ENCODE peak calls at places on chromosomes 16 and 17, in ten cellular contexts. O is kidney epithelial cell, I is HCT116, Z is GM10248, E is nephron progenitor cell, K is H9, Q is BJ, G is progenitor cell of endocrine pancreas, L is AG09319, U is right atrium auricular region. H is an unnamed sample.

GRCh38 chr16:22220076-22220453 is 14.0 kb downstream of the EEF2K start:
- DNase-seq in O (no peak), I (no peak), Z (no peak), E (no peak), K (no peak), Q (no peak), G (no peak), L (no peak), U (no peak), H (no peak)

GRCh38 chr17:4796550-4796915 is 569 bp downstream of the PSMB6 start:
- DNase-seq in O (no peak), I (no peak), Z (no peak), E (peak), K (peak), Q (no peak), G (no peak), L (no peak), U (no peak), H (no peak)

GRCh38 chr17:48406936-48407567 is 23.0 kb downstream of the SKAP1 start:
- DNase-seq in O (no peak), I (no peak), Z (no peak), E (no peak), K (no peak), Q (no peak), G (no peak), L (no peak), U (no peak), H (no peak)

GRCh38 chr17:83053779-83054451 is 25.5 kb upstream of the METRNL start:
- DNase-seq in O (no peak), I (no peak), Z (no peak), E (no peak), K (no peak), Q (no peak), G (no peak), L (no peak), U (no peak), H (peak)

GRCh38 chr17:80599546-80600305 is 55.1 kb downstream of the RPTOR start:
- DNase-seq in O (no peak), I (no peak), Z (no peak), E (no peak), K (no peak), Q (no peak), G (no peak), L (no peak), U (no peak), H (no peak)

GRCh38 chr17:3043737-3044365 is 19.6 kb downstream of the OR1D5 start:
- DNase-seq in O (no peak), I (no peak), Z (no peak), E (no peak), K (no peak), Q (no peak), G (no peak), L (no peak), U (no peak), H (no peak)

GRCh38 chr16:16004314-16004749 is 54.9 kb downstream of the ABCC1 start:
- DNase-seq in O (no peak), I (no peak), Z (no peak), E (no peak), K (no peak), Q (peak), G (no peak), L (peak), U (no peak), H (no peak)

GRCh38 chr16:59342669-59343068 is 608.6 kb upstream of the GOT2 start:
- DNase-seq in O (no peak), I (no peak), Z (no peak), E (no peak), K (peak), Q (no peak), G (no peak), L (no peak), U (no peak), H (no peak)

GRCh38 chr17:10738516-10739258 is 8.9 kb upstream of the TMEM220 start:
- DNase-seq in O (no peak), I (no peak), Z (no peak), E (no peak), K (peak), Q (no peak), G (no peak), L (no peak), U (peak), H (no peak)

GRCh38 chr16:14296663-14297062 is 225.5 kb downstream of the MRTFB start:
- DNase-seq in O (no peak), I (no peak), Z (no peak), E (no peak), K (no peak), Q (no peak), G (no peak), L (no peak), U (no peak), H (no peak)

GRCh38 chr16:2968738-2969544 is at the start of gene PAQR4:
- DNase-seq in O (peak), I (peak), Z (peak), E (peak), K (peak), Q (peak), G (peak), L (peak), U (peak), H (peak)

GRCh38 chr16:11245988-11246387 is 10.0 kb downstream of the SOCS1 start:
- DNase-seq in O (no peak), I (no peak), Z (no peak), E (no peak), K (no peak), Q (no peak), G (no peak), L (no peak), U (no peak), H (no peak)

GRCh38 chr16:51880776-51881175 is 666.2 kb downstream of the TOX3 start:
- DNase-seq in O (peak), I (no peak), Z (no peak), E (no peak), K (no peak), Q (peak), G (no peak), L (peak), U (no peak), H (no peak)

GRCh38 chr17:6509295-6509771 is 47.0 kb downstream of the PITPNM3 start:
- DNase-seq in O (no peak), I (no peak), Z (no peak), E (no peak), K (peak), Q (no peak), G (no peak), L (no peak), U (no peak), H (no peak)

GRCh38 chr17:81810892-81811704 is 7.1 kb downstream of the GCGR start:
- DNase-seq in O (no peak), I (no peak), Z (no peak), E (no peak), K (no peak), Q (no peak), G (no peak), L (no peak), U (no peak), H (no peak)

GRCh38 chr17:17220529-17220928 is 14.4 kb upstream of the PLD6 start:
- DNase-seq in O (no peak), I (no peak), Z (no peak), E (no peak), K (no peak), Q (no peak), G (no peak), L (no peak), U (no peak), H (no peak)

GRCh38 chr17:29292992-29293889 is 707 bp downstream of the NUFIP2 start:
- DNase-seq in O (no peak), I (no peak), Z (peak), E (peak), K (peak), Q (no peak), G (peak), L (no peak), U (peak), H (peak)

GRCh38 chr16:1413684-1414531 is 596 bp downstream of the UNKL start:
- DNase-seq in O (no peak), I (peak), Z (peak), E (peak), K (peak), Q (no peak), G (peak), L (no peak), U (no peak), H (peak)

GRCh38 chr16:68553186-68553585 is 14.1 kb downstream of the ZFP90 start:
- DNase-seq in O (no peak), I (no peak), Z (no peak), E (no peak), K (no peak), Q (no peak), G (no peak), L (no peak), U (no peak), H (no peak)

GRCh38 chr17:60390223-60390622 is 1.7 kb downstream of the USP32 start:
- DNase-seq in O (no peak), I (no peak), Z (no peak), E (no peak), K (no peak), Q (peak), G (no peak), L (no peak), U (no peak), H (no peak)

GRCh38 chr16:12685806-12686205 is 117.9 kb downstream of the CPPED1 start:
- DNase-seq in O (no peak), I (no peak), Z (no peak), E (no peak), K (no peak), Q (no peak), G (no peak), L (no peak), U (no peak), H (peak)

GRCh38 chr16:1771864-1772361 is 570 bp upstream of the NME3 start:
- DNase-seq in O (no peak), I (no peak), Z (no peak), E (no peak), K (peak), Q (no peak), G (no peak), L (no peak), U (no peak), H (no peak)

GRCh38 chr16:7377231-7377630 is 44.6 kb downstream of the RBFOX1 start:
- DNase-seq in O (no peak), I (no peak), Z (no peak), E (no peak), K (no peak), Q (no peak), G (no peak), L (no peak), U (no peak), H (no peak)

GRCh38 chr17:64377769-64378282 is 12.8 kb downstream of the PECAM1 start:
- DNase-seq in O (no peak), I (no peak), Z (no peak), E (no peak), K (no peak), Q (no peak), G (no peak), L (no peak), U (no peak), H (no peak)

GRCh38 chr17:43945074-43945824 is 3.0 kb upstream of the PPY start:
- DNase-seq in O (no peak), I (no peak), Z (no peak), E (no peak), K (no peak), Q (no peak), G (no peak), L (peak), U (no peak), H (no peak)

GRCh38 chr17:56751145-56751743 is 82.5 kb downstream of the C17orf67 start:
- DNase-seq in O (no peak), I (no peak), Z (no peak), E (no peak), K (peak), Q (no peak), G (no peak), L (no peak), U (no peak), H (no peak)
- TF ChIP-seq CTCF in O (peak), I (no peak), Z (no peak), E (no peak), K (peak), Q (peak), G (no peak), L (no peak), U (no peak), H (no peak)

DNA sequence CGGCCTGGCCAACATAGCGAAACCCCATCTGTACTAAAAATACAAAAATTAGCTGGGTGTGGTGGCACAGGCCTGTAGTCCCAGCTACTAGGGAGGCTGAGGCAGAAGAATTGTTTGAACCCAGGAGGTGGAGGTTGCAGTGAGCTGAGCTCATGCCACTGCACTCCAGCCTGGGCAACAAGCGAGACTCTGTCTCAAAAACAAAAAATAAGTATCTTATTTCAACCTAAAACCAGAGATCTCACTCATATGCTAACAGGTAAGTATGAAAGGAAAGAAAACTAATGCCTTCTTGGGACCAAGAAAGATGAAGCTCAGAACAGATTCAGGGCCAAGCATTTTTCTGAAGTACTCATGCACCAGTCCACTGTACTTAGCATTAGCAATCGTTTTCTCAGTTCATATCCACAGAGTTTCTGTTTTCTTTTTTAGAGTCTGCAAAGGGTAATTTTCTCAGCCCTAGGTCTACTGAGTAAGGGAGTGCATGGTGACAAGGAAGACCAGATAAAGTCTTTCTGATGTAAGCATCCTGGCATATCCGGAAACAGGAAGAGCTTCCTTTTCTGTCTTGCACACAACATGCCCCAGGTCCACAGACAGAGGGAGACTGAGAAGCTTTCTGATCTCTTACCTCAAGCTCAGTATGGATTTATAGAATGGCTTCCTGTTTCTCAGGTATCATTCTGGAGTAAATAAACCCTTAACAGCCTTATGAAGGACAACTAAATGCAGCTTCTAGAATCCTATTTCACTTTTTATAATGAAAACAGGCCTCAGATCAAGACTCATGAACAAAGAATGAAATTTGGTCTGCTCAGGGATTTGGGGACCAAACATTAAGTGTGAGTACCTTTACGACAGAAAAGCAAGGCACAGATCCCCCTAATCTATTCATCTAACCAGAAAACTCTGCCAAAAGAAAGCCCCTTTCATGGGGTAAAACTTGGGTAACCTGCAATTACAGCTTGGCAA is 38.7 kb upstream of the FOXJ1 start:
- DNase-seq in O (no peak), I (no peak), Z (peak), E (no peak), K (no peak), Q (no peak), G (no peak), L (no peak), U (no peak), H (no peak)
- TF ChIP-seq CTCF in O (no peak), I (no peak), Z (no peak), E (no peak), K (no peak), Q (peak), G (no peak), L (peak), U (no peak), H (peak)

GRCh38 chr16:70754371-70754770 is 46.6 kb downstream of the VAC14 start:
- DNase-seq in O (no peak), I (no peak), Z (no peak), E (no peak), K (no peak), Q (no peak), G (no peak), L (no peak), U (no peak), H (peak)
- TF ChIP-seq CTCF in O (no peak), I (no peak), Z (no peak), E (no peak), K (no peak), Q (no peak), G (no peak), L (no peak), U (no peak), H (no peak)

GRCh38 chr17:78828470-78829185 is 12.0 kb downstream of the USP36 start:
- DNase-seq in O (no peak), I (peak), Z (no peak), E (no peak), K (peak), Q (no peak), G (no peak), L (no peak), U (no peak), H (no peak)
- TF ChIP-seq CTCF in O (peak), I (no peak), Z (no peak), E (no peak), K (peak), Q (peak), G (no peak), L (peak), U (no peak), H (no peak)